ENCODE peak calls at places on chromosomes 12 and 14, in six cellular contexts. One of them, this sample, is unnamed.

GRCh38 chr14:50622978-50623377 is 45.1 kb downstream of the SAV1 start:
- DNase-seq in stimulated activated CD4-positive, alpha-beta T cell treated with anti-CD3 and anti-CD28 coated beads, Interleukin-2, amount 100 ng/mL, for 4 hours: no peak
- DNase-seq in T-helper 9 cell: no peak
- DNase-seq in progenitor cell of endocrine pancreas: no peak
- DNase-seq in foreskin fibroblast: no peak
- DNase-seq in SW480: no peak
- DNase-seq in this sample: no peak

GRCh38 chr12:127083028-127083949 is 1183.7 kb upstream of the TMEM132C start:
- DNase-seq in stimulated activated CD4-positive, alpha-beta T cell treated with anti-CD3 and anti-CD28 coated beads, Interleukin-2, amount 100 ng/mL, for 4 hours: peak
- DNase-seq in T-helper 9 cell: no peak
- DNase-seq in progenitor cell of endocrine pancreas: no peak
- DNase-seq in foreskin fibroblast: peak
- DNase-seq in SW480: peak
- DNase-seq in this sample: peak

GRCh38 chr12:3604750-3605638 is 114.0 kb downstream of the PRMT8 start:
- DNase-seq in stimulated activated CD4-positive, alpha-beta T cell treated with anti-CD3 and anti-CD28 coated beads, Interleukin-2, amount 100 ng/mL, for 4 hours: no peak
- DNase-seq in T-helper 9 cell: no peak
- DNase-seq in progenitor cell of endocrine pancreas: no peak
- DNase-seq in foreskin fibroblast: peak
- DNase-seq in SW480: peak
- DNase-seq in this sample: peak

GRCh38 chr14:67919259-67919658 is 99.7 kb downstream of the RAD51B start:
- DNase-seq in stimulated activated CD4-positive, alpha-beta T cell treated with anti-CD3 and anti-CD28 coated beads, Interleukin-2, amount 100 ng/mL, for 4 hours: no peak
- DNase-seq in T-helper 9 cell: no peak
- DNase-seq in progenitor cell of endocrine pancreas: no peak
- DNase-seq in foreskin fibroblast: no peak
- DNase-seq in SW480: no peak
- DNase-seq in this sample: no peak

GRCh38 chr12:15209782-15210181 is 11.4 kb downstream of the RERG start:
- DNase-seq in stimulated activated CD4-positive, alpha-beta T cell treated with anti-CD3 and anti-CD28 coated beads, Interleukin-2, amount 100 ng/mL, for 4 hours: no peak
- DNase-seq in T-helper 9 cell: no peak
- DNase-seq in progenitor cell of endocrine pancreas: no peak
- DNase-seq in foreskin fibroblast: peak
- DNase-seq in SW480: no peak
- DNase-seq in this sample: no peak

GRCh38 chr12:124756151-124756550 is 107.5 kb downstream of the SCARB1 start:
- DNase-seq in stimulated activated CD4-positive, alpha-beta T cell treated with anti-CD3 and anti-CD28 coated beads, Interleukin-2, amount 100 ng/mL, for 4 hours: no peak
- DNase-seq in T-helper 9 cell: no peak
- DNase-seq in progenitor cell of endocrine pancreas: no peak
- DNase-seq in foreskin fibroblast: no peak
- DNase-seq in SW480: no peak
- DNase-seq in this sample: no peak

GRCh38 chr12:84035766-84036165 is 876.8 kb downstream of the SLC6A15 start:
- DNase-seq in stimulated activated CD4-positive, alpha-beta T cell treated with anti-CD3 and anti-CD28 coated beads, Interleukin-2, amount 100 ng/mL, for 4 hours: no peak
- DNase-seq in T-helper 9 cell: no peak
- DNase-seq in progenitor cell of endocrine pancreas: no peak
- DNase-seq in foreskin fibroblast: no peak
- DNase-seq in SW480: no peak
- DNase-seq in this sample: no peak

GRCh38 chr12:43969882-43970281 is 134.0 kb downstream of the TMEM117 start:
- DNase-seq in stimulated activated CD4-positive, alpha-beta T cell treated with anti-CD3 and anti-CD28 coated beads, Interleukin-2, amount 100 ng/mL, for 4 hours: no peak
- DNase-seq in T-helper 9 cell: no peak
- DNase-seq in progenitor cell of endocrine pancreas: no peak
- DNase-seq in foreskin fibroblast: peak
- DNase-seq in SW480: no peak
- DNase-seq in this sample: no peak

GRCh38 chr12:113945174-113946173 is 20.7 kb downstream of the RBM19 start:
- DNase-seq in stimulated activated CD4-positive, alpha-beta T cell treated with anti-CD3 and anti-CD28 coated beads, Interleukin-2, amount 100 ng/mL, for 4 hours: no peak
- DNase-seq in T-helper 9 cell: no peak
- DNase-seq in progenitor cell of endocrine pancreas: no peak
- DNase-seq in foreskin fibroblast: no peak
- DNase-seq in SW480: no peak
- DNase-seq in this sample: no peak

GRCh38 chr12:91205791-91206190 is 23.2 kb upstream of the DCN start:
- DNase-seq in stimulated activated CD4-positive, alpha-beta T cell treated with anti-CD3 and anti-CD28 coated beads, Interleukin-2, amount 100 ng/mL, for 4 hours: no peak
- DNase-seq in T-helper 9 cell: no peak
- DNase-seq in progenitor cell of endocrine pancreas: no peak
- DNase-seq in foreskin fibroblast: no peak
- DNase-seq in SW480: no peak
- DNase-seq in this sample: no peak

GRCh38 chr12:129520736-129521135 is 383.1 kb downstream of the TMEM132D start:
- DNase-seq in stimulated activated CD4-positive, alpha-beta T cell treated with anti-CD3 and anti-CD28 coated beads, Interleukin-2, amount 100 ng/mL, for 4 hours: no peak
- DNase-seq in T-helper 9 cell: no peak
- DNase-seq in progenitor cell of endocrine pancreas: no peak
- DNase-seq in foreskin fibroblast: no peak
- DNase-seq in SW480: no peak
- DNase-seq in this sample: no peak

GRCh38 chr14:50116986-50117385 is 614 bp upstream of the VCPKMT start:
- DNase-seq in stimulated activated CD4-positive, alpha-beta T cell treated with anti-CD3 and anti-CD28 coated beads, Interleukin-2, amount 100 ng/mL, for 4 hours: no peak
- DNase-seq in T-helper 9 cell: no peak
- DNase-seq in progenitor cell of endocrine pancreas: no peak
- DNase-seq in foreskin fibroblast: no peak
- DNase-seq in SW480: no peak
- DNase-seq in this sample: no peak

GRCh38 chr12:9868271-9868815 is 811 bp downstream of the CLEC2B start:
- DNase-seq in stimulated activated CD4-positive, alpha-beta T cell treated with anti-CD3 and anti-CD28 coated beads, Interleukin-2, amount 100 ng/mL, for 4 hours: no peak
- DNase-seq in T-helper 9 cell: no peak
- DNase-seq in progenitor cell of endocrine pancreas: no peak
- DNase-seq in foreskin fibroblast: no peak
- DNase-seq in SW480: no peak
- DNase-seq in this sample: no peak

GRCh38 chr12:43776498-43776897 is 17.7 kb downstream of the IRAK4 start:
- DNase-seq in stimulated activated CD4-positive, alpha-beta T cell treated with anti-CD3 and anti-CD28 coated beads, Interleukin-2, amount 100 ng/mL, for 4 hours: peak
- DNase-seq in T-helper 9 cell: no peak
- DNase-seq in progenitor cell of endocrine pancreas: no peak
- DNase-seq in foreskin fibroblast: no peak
- DNase-seq in SW480: peak
- DNase-seq in this sample: no peak

GRCh38 chr14:58805057-58805456 is 167.3 kb downstream of the DACT1 start:
- DNase-seq in stimulated activated CD4-positive, alpha-beta T cell treated with anti-CD3 and anti-CD28 coated beads, Interleukin-2, amount 100 ng/mL, for 4 hours: no peak
- DNase-seq in T-helper 9 cell: no peak
- DNase-seq in progenitor cell of endocrine pancreas: no peak
- DNase-seq in foreskin fibroblast: peak
- DNase-seq in SW480: no peak
- DNase-seq in this sample: no peak

GRCh38 chr14:63949696-63950095 is 96.9 kb downstream of the SYNE2 start:
- DNase-seq in stimulated activated CD4-positive, alpha-beta T cell treated with anti-CD3 and anti-CD28 coated beads, Interleukin-2, amount 100 ng/mL, for 4 hours: no peak
- DNase-seq in T-helper 9 cell: no peak
- DNase-seq in progenitor cell of endocrine pancreas: no peak
- DNase-seq in foreskin fibroblast: peak
- DNase-seq in SW480: no peak
- DNase-seq in this sample: no peak

GRCh38 chr12:53719649-53720048 is 7.6 kb downstream of the CALCOCO1 start:
- DNase-seq in stimulated activated CD4-positive, alpha-beta T cell treated with anti-CD3 and anti-CD28 coated beads, Interleukin-2, amount 100 ng/mL, for 4 hours: no peak
- DNase-seq in T-helper 9 cell: no peak
- DNase-seq in progenitor cell of endocrine pancreas: no peak
- DNase-seq in foreskin fibroblast: no peak
- DNase-seq in SW480: no peak
- DNase-seq in this sample: no peak

GRCh38 chr12:92133166-92133565 is 12.5 kb downstream of the BTG1 start:
- DNase-seq in stimulated activated CD4-positive, alpha-beta T cell treated with anti-CD3 and anti-CD28 coated beads, Interleukin-2, amount 100 ng/mL, for 4 hours: no peak
- DNase-seq in T-helper 9 cell: no peak
- DNase-seq in progenitor cell of endocrine pancreas: no peak
- DNase-seq in foreskin fibroblast: no peak
- DNase-seq in SW480: no peak
- DNase-seq in this sample: no peak

GRCh38 chr12:112170376-112170775 is 45.0 kb downstream of the TRAFD1 start:
- DNase-seq in stimulated activated CD4-positive, alpha-beta T cell treated with anti-CD3 and anti-CD28 coated beads, Interleukin-2, amount 100 ng/mL, for 4 hours: peak
- DNase-seq in T-helper 9 cell: no peak
- DNase-seq in progenitor cell of endocrine pancreas: no peak
- DNase-seq in foreskin fibroblast: peak
- DNase-seq in SW480: no peak
- DNase-seq in this sample: no peak

GRCh38 chr14:66624319-66624937 is 116.5 kb downstream of the GPHN start:
- DNase-seq in stimulated activated CD4-positive, alpha-beta T cell treated with anti-CD3 and anti-CD28 coated beads, Interleukin-2, amount 100 ng/mL, for 4 hours: peak
- DNase-seq in T-helper 9 cell: no peak
- DNase-seq in progenitor cell of endocrine pancreas: peak
- DNase-seq in foreskin fibroblast: peak
- DNase-seq in SW480: peak
- DNase-seq in this sample: peak